ENCODE peak calls at places on chromosomes 2 and 18, in four cellular contexts. F is K562, Y is GM12878, K is HepG2. B is an unnamed sample.

GRCh38 chr2:188414412-188414811 is 122.7 kb downstream of the GULP1 start:
- DNase-seq in F (no peak), Y (no peak), K (no peak), B (no peak)

GRCh38 chr18:9731380-9731779 is 23.3 kb downstream of the RAB31 start:
- DNase-seq in F (no peak), Y (no peak), K (no peak), B (no peak)

GRCh38 chr18:76447268-76447890 is 47.7 kb downstream of the ZNF516 start:
- DNase-seq in F (no peak), Y (no peak), K (no peak), B (no peak)

GRCh38 chr18:38750786-38751185 is 1185.2 kb upstream of the CELF4 start:
- DNase-seq in F (no peak), Y (no peak), K (no peak), B (no peak)

GRCh38 chr18:58162127-58162526 is 118.1 kb downstream of the NEDD4L start:
- DNase-seq in F (no peak), Y (no peak), K (no peak), B (no peak)

GRCh38 chr2:7203056-7203467 is 285.9 kb downstream of the RNF144A start:
- DNase-seq in F (peak; percentile 59), Y (peak; percentile 16), K (peak; percentile 49), B (peak; percentile 54)

GRCh38 chr2:64602436-64602835 is 51.3 kb downstream of the SERTAD2 start:
- DNase-seq in F (no peak), Y (no peak), K (no peak), B (no peak)

GRCh38 chr2:216698895-216699294 is 3.5 kb upstream of the IGFBP5 start:
- DNase-seq in F (peak; percentile 40), Y (no peak), K (peak; percentile 61), B (peak; percentile 55)

GRCh38 chr2:31973665-31974064 is 37.1 kb downstream of the MEMO1 start:
- DNase-seq in F (no peak), Y (no peak), K (no peak), B (no peak)

GRCh38 chr2:12539306-12539705 is 177.4 kb upstream of the TRIB2 start:
- DNase-seq in F (no peak), Y (no peak), K (no peak), B (no peak)

GRCh38 chr2:239905306-239905705 is 119.8 kb downstream of the NDUFA10 start:
- DNase-seq in F (no peak), Y (no peak), K (no peak), B (no peak)

GRCh38 chr2:218294430-218294999 is 2.2 kb upstream of the TMBIM1 start:
- DNase-seq in F (no peak), Y (no peak), K (no peak), B (no peak)

GRCh38 chr2:189574793-189575475 is 5.7 kb downstream of the SLC40A1 start:
- DNase-seq in F (no peak), Y (no peak), K (peak; percentile 76), B (no peak)

GRCh38 chr2:172247203-172247602 is 144.5 kb upstream of the DLX2 start:
- DNase-seq in F (no peak), Y (no peak), K (peak; percentile 29), B (no peak)

GRCh38 chr2:178193496-178193822 is 853 bp upstream of the OSBPL6 start:
- DNase-seq in F (no peak), Y (no peak), K (peak; percentile 85), B (no peak)

GRCh38 chr2:216023055-216023648 is 9.8 kb upstream of the MREG start:
- DNase-seq in F (peak; percentile 52), Y (no peak), K (peak; percentile 66), B (peak; percentile 61)

GRCh38 chr2:36322108-36322507 is 33.5 kb upstream of the CRIM1 start:
- DNase-seq in F (no peak), Y (no peak), K (peak; percentile 40), B (peak; percentile 21)

GRCh38 chr2:188869560-188869959 is 104.6 kb upstream of the COL3A1 start:
- DNase-seq in F (no peak), Y (no peak), K (no peak), B (no peak)

GRCh38 chr2:128716371-128716770 is 397.7 kb upstream of the HS6ST1 start:
- DNase-seq in F (no peak), Y (no peak), K (no peak), B (no peak)

GRCh38 chr2:36357506-36358316 is 2.1 kb downstream of the CRIM1 start:
- DNase-seq in F (no peak), Y (no peak), K (peak; percentile 79), B (peak; percentile 44)

GRCh38 chr2:181054256-181054655 is 73.9 kb downstream of the UBE2E3 start:
- DNase-seq in F (no peak), Y (no peak), K (no peak), B (no peak)

GRCh38 chr2:201235865-201236811 is 24.2 kb upstream of the CASP8 start:
- DNase-seq in F (peak; percentile 33), Y (no peak), K (peak; percentile 70), B (peak; percentile 48)

GRCh38 chr2:97868986-97869721 is 126.6 kb downstream of the TMEM131 start:
- DNase-seq in F (no peak), Y (no peak), K (peak; percentile 87), B (no peak)

GRCh38 chr2:122530812-122531211 is 775.4 kb downstream of the TSN start:
- DNase-seq in F (no peak), Y (peak; percentile 16), K (no peak), B (no peak)

GRCh38 chr2:208373460-208374089 is 33.0 kb upstream of the PTH2R start:
- DNase-seq in F (peak; percentile 31), Y (no peak), K (peak; percentile 43), B (peak; percentile 64)

GRCh38 chr2:236608710-236609109 is 39.1 kb downstream of the ACKR3 start:
- DNase-seq in F (no peak), Y (no peak), K (no peak), B (no peak)

GRCh38 chr2:26740890-26741302 is 23.2 kb upstream of the SLC35F6 start:
- DNase-seq in F (peak; percentile 51), Y (no peak), K (no peak), B (no peak)

GRCh38 chr18:44939037-44939665 is 258.5 kb downstream of the SETBP1 start:
- DNase-seq in F (no peak), Y (no peak), K (no peak), B (no peak)

GRCh38 chr2:118830886-118831285 is 16.6 kb downstream of the EN1 start:
- DNase-seq in F (no peak), Y (no peak), K (no peak), B (no peak)

DNA sequence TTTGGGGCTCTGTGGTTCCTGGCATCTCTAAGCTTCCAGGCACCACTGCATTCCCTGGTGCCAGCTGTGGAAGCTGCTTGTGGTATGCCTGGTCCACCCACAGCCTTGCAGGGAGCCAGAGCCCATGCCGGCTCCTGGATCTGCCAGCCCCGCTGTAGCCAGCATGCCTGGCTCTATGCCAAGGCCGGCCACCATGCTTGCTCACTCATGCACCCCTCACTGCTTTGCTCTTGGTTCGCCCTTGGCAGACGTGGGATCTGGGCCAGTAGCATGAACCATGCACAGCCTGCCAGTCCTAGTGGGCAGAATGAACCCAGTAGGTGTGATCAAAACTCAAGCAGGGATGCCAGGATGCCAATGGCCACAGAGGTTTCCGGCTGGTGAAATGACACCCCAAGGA is 634.2 kb upstream of the TMEFF2 start:
- DNase-seq in F (no peak), Y (no peak), K (no peak), B (no peak)
- TF ChIP-seq TARDBP in F (no peak), Y (no peak), K (no peak), B (no peak)

DNA sequence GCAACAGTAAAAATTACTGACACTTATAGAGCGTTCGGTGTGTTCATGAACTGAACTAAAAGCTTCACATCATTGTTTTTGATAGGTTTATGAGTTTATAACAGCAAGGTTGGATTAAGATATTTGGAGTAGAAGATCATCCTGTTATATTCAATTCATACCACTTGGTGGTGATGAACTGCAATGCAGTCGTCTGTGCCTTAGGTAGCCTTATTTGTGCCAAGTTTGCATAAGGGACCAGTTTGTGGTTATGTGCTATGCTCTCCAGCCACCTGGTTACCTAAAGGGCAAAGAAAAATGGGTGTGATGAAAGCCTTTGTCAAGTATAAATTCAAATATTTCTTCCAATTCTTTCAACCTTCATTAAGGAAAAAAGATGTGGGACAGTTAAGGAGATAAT is 150.9 kb upstream of the KCNH7 start:
- DNase-seq in F (no peak), Y (no peak), K (no peak), B (peak; percentile 9)
- TF ChIP-seq TARDBP in F (no peak), Y (no peak), K (no peak), B (no peak)

GRCh38 chr18:31248783-31249521 is 69.0 kb upstream of the DSG1 start:
- DNase-seq in F (no peak), Y (no peak), K (no peak), B (no peak)

GRCh38 chr18:31245820-31246219 is 72.1 kb upstream of the DSG1 start:
- DNase-seq in F (no peak), Y (no peak), K (no peak), B (no peak)

GRCh38 chr18:31244737-31245432 is 73.1 kb upstream of the DSG1 start:
- DNase-seq in F (no peak), Y (no peak), K (peak; percentile 74), B (no peak)

GRCh38 chr18:31247574-31248199 is 70.3 kb upstream of the DSG1 start:
- DNase-seq in F (no peak), Y (no peak), K (no peak), B (no peak)

DNA sequence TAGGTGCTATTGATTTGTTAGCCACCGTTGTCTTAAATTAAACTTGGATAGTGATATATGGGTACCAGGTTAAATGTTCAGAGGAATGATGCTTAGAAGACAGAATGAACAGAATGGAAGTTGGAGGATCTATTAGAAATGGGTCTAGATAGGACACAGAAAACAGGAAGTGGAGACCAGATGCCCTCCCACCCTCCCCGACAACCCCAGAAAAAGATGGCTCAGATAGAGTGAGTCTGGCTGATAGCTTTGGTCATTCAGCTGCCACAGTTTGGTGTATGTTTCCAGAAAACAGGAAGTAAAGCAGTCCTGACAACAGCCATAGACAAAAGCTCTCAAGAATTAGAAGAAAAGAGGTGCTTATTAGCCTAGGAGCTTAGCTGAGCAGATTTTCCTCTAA is 71.5 kb upstream of the DSG1 start:
- DNase-seq in F (no peak), Y (no peak), K (no peak), B (no peak)
- TF ChIP-seq TARDBP in F (no peak), Y (no peak), K (no peak), B (no peak)

DNA sequence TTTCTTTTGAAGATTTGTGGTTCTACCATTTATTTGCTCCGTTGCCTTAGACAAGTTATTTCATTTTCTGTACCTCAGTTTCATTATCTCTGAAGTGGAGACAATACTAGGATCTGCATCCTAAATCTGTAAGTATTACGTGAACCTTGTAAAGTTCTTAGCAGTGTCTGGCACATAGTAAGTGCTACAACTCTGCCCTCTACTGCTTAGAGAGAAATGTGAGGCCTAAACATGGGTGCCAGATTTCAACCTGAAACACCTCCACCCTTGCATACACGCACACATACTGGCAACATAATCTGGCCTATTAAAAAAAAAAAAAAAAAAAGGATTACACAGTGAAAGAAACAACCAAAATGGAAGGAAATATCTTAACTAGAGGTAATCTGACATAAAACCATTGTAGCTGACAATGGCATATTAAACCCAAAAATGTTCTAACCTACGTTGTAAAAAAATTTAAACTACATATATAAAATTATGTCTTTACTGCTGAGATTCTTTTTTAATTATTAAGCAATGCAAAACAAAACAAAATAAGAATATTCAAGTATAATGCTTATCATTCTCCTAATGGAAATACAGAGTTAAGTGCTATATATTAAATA is 132.6 kb downstream of the MAP2 start:
- DNase-seq in F (no peak), Y (no peak), K (peak; percentile 32), B (peak; percentile 49)
- TF ChIP-seq TARDBP in F (no peak), Y (no peak), K (no peak), B (no peak)

GRCh38 chr2:160719116-160719515 is 225.5 kb upstream of the RBMS1 start:
- DNase-seq in F (no peak), Y (no peak), K (no peak), B (no peak)
- TF ChIP-seq TARDBP in F (no peak), Y (no peak), K (no peak), B (no peak)